ENCODE peak calls at places on chromosomes 12 and 14, in nine cellular contexts. Q is RPMI8226; F is NCI-H1417; P is non-pigmented ciliary epithelial cell; D is activated CD8-positive, alpha-beta memory T cell treated with anti-CD3 and anti-CD28 coated beads for 48 hours; Z is D341Med; N is activated naive CD8-positive, alpha-beta T cell treated with anti-CD3 and anti-CD28 coated beads, Interleukin-2, amount 50 U/mL, for 24 hours; X is NCI-H774; A is NCI-H1694 treated with DMSO at 0.1 percent for 48 hours. W is an unnamed sample.

GRCh38 chr12:62261876-62262275 is 1.7 kb downstream of the USP15 start:
- DNase-seq in F (no peak), N (no peak), P (no peak), A (no peak), X (no peak), Q (no peak), D (no peak), Z (no peak), W (no peak)

GRCh38 chr14:23364604-23365352 is at the start of gene EFS:
- DNase-seq in D (no peak), N (no peak), P (no peak), X (no peak), Q (no peak), Z (no peak), F (no peak), A (peak), W (no peak)

GRCh38 chr12:24507827-24508226 is 441.1 kb downstream of the BCAT1 start:
- DNase-seq in N (no peak), A (no peak), X (no peak), Z (no peak), D (no peak), F (no peak), Q (no peak), P (no peak), W (no peak)

GRCh38 chr12:53623986-53624385 is 2.2 kb downstream of the ATF7 start:
- DNase-seq in Z (no peak), P (no peak), N (no peak), F (no peak), A (no peak), D (no peak), X (no peak), Q (no peak), W (peak)

GRCh38 chr14:36513451-36514277 is 6.4 kb downstream of the NKX2-1 start:
- DNase-seq in Q (no peak), F (peak), X (no peak), P (no peak), Z (peak), A (no peak), D (no peak), N (no peak), W (no peak)

GRCh38 chr12:12272869-12273268 is 6.0 kb upstream of the LRP6 start:
- DNase-seq in X (no peak), A (no peak), N (no peak), F (no peak), D (no peak), Q (no peak), P (no peak), Z (no peak), W (no peak)

GRCh38 chr12:122203301-122203967 is at the start of gene B3GNT4:
- DNase-seq in Q (peak), P (no peak), A (peak), N (peak), F (peak), Z (peak), D (no peak), X (peak), W (peak)

GRCh38 chr12:80553316-80553715 is 109.3 kb downstream of the PTPRQ start:
- DNase-seq in A (no peak), F (no peak), X (no peak), Q (no peak), D (no peak), P (peak), Z (no peak), N (no peak), W (no peak)

GRCh38 chr12:47190271-47190750 is 110.6 kb upstream of the AMIGO2 start:
- DNase-seq in Q (no peak), X (no peak), F (no peak), D (no peak), Z (no peak), A (no peak), P (peak), N (no peak), W (peak)

GRCh38 chr12:48980389-48980952 is 2.3 kb downstream of the WNT1 start:
- DNase-seq in X (no peak), F (peak), Q (no peak), P (no peak), N (no peak), A (no peak), D (no peak), Z (peak), W (no peak)

GRCh38 chr14:23438130-23438893 is 2.9 kb upstream of the MYH7 start:
- DNase-seq in P (no peak), Q (no peak), Z (no peak), X (no peak), A (no peak), F (no peak), D (no peak), N (no peak), W (no peak)